ENCODE peak calls at places on chromosomes 12 and 14, in five cellular contexts. B is heart right ventricle; Z is stimulated activated CD8-positive, alpha-beta memory T cell treated with anti-CD3 and anti-CD28 coated beads, Interleukin-2, amount 100 ng/mL, for 48 hours; C is type B pancreatic cell; E is uterus. M is an unnamed sample.

GRCh38 chr14:55104051-55104954 is 24.7 kb upstream of the LGALS3 start:
- DNase-seq in B (no peak), Z (no peak), E (no peak), C (no peak), M (no peak)

GRCh38 chr12:28611501-28611900 is 421.2 kb downstream of the CCDC91 start:
- DNase-seq in E (no peak), C (no peak), B (no peak), Z (no peak), M (no peak)

GRCh38 chr14:92500491-92500941 is 13.1 kb upstream of the RIN3 start:
- DNase-seq in C (peak), E (no peak), B (no peak), Z (no peak), M (peak)

GRCh38 chr14:103057372-103058208 is at the start of gene CDC42BPB:
- DNase-seq in B (peak), C (peak), E (peak), Z (peak), M (peak)

GRCh38 chr12:69442894-69443293 is 27.3 kb upstream of the FRS2 start:
- DNase-seq in Z (no peak), B (no peak), E (no peak), C (no peak), M (no peak)

GRCh38 chr12:21526721-21527345 is 737 bp downstream of the SPX start:
- DNase-seq in E (no peak), Z (no peak), B (no peak), C (no peak), M (no peak)

GRCh38 chr14:76426161-76426696 is 50.3 kb downstream of the ESRRB start:
- DNase-seq in B (no peak), C (no peak), Z (no peak), E (no peak), M (no peak)

GRCh38 chr12:78829690-78830089 is 34.9 kb upstream of the SYT1 start:
- DNase-seq in C (no peak), Z (no peak), E (no peak), B (no peak), M (no peak)

M was measured in nucleus accumbens.